ENCODE peak calls at places on chromosomes 16 and 17, in five cellular contexts. Q is caudate nucleus; M is fibroblast of lung; H is aorta; K is activated CD8-positive, alpha-beta T cell treated with anti-CD3 and anti-CD28 coated beads, Interleukin-2, amount 10 ng/mL, durations not matched to agents 7 days and 5 days. B is an unnamed sample.
A peak's percentile ranks its signal among the peaks of the same experiment; 100 is the strongest.

GRCh38 chr16:65698943-65699342 is 577.1 kb upstream of the CDH11 start:
- DNase-seq in Q (no peak), M (peak; percentile 68), H (no peak), K (no peak), B (no peak)

GRCh38 chr16:15457390-15457789 is 23.0 kb downstream of the BMERB1 start:
- DNase-seq in Q (no peak), M (no peak), H (no peak), K (no peak), B (no peak)

GRCh38 chr17:77435272-77436057 is 294.7 kb downstream of the SEC14L1 start:
- DNase-seq in Q (no peak), M (no peak), H (no peak), K (peak; percentile 72), B (no peak)

GRCh38 chr17:81814748-81815645 is 11.0 kb downstream of the GCGR start:
- DNase-seq in Q (no peak), M (no peak), H (no peak), K (no peak), B (no peak)

GRCh38 chr17:8315740-8316217 is 5.7 kb downstream of the ARHGEF15 start:
- DNase-seq in Q (no peak), M (no peak), H (no peak), K (no peak), B (no peak)

GRCh38 chr16:53704445-53704813 is 473 bp downstream of the FTO start:
- DNase-seq in Q (no peak), M (no peak), H (no peak), K (no peak), B (no peak)

GRCh38 chr17:35879748-35880654 is at the start of gene CCL5:
- DNase-seq in Q (no peak), M (no peak), H (peak; percentile 45), K (peak; percentile 83), B (no peak)

GRCh38 chr17:81508639-81509047 is 4.0 kb downstream of the ACTG1 start:
- DNase-seq in Q (no peak), M (peak; percentile 58), H (no peak), K (no peak), B (peak; percentile 39)

GRCh38 chr17:43663383-43663782 is 1.7 kb upstream of the MEOX1 start:
- DNase-seq in Q (no peak), M (no peak), H (no peak), K (no peak), B (no peak)

GRCh38 chr17:71519285-71519684 is 601.5 kb upstream of the SOX9 start:
- DNase-seq in Q (no peak), M (peak; percentile 64), H (no peak), K (no peak), B (no peak)

GRCh38 chr16:58264007-58264406 is 30.8 kb downstream of the PRSS54 start:
- DNase-seq in Q (no peak), M (no peak), H (no peak), K (no peak), B (no peak)

GRCh38 chr17:21674242-21674731 is 18.0 kb upstream of the KCNJ18 start:
- DNase-seq in Q (no peak), M (no peak), H (no peak), K (no peak), B (no peak)

GRCh38 chr17:69882281-69882680 is 192.7 kb upstream of the KCNJ16 start:
- DNase-seq in Q (no peak), M (peak; percentile 42), H (no peak), K (no peak), B (no peak)

GRCh38 chr16:27244363-27244755 is 24.2 kb downstream of the NSMCE1 start:
- DNase-seq in Q (no peak), M (no peak), H (no peak), K (no peak), B (no peak)

GRCh38 chr16:23573822-23574221 is 16.3 kb downstream of the UBFD1 start:
- DNase-seq in Q (no peak), M (no peak), H (no peak), K (no peak), B (no peak)

GRCh38 chr17:82096709-82097186 is 1.3 kb downstream of the FASN start:
- DNase-seq in Q (no peak), M (no peak), H (peak; percentile 46), K (no peak), B (no peak)

GRCh38 chr17:28506763-28507487 is 777 bp downstream of the FOXN1 start:
- DNase-seq in Q (no peak), M (no peak), H (no peak), K (no peak), B (no peak)

GRCh38 chr17:19996086-19996485 is 13.1 kb upstream of the SPECC1 start:
- DNase-seq in Q (no peak), M (no peak), H (no peak), K (no peak), B (no peak)

GRCh38 chr17:82065193-82065637 is 389 bp downstream of the DUS1L start:
- DNase-seq in Q (peak; percentile 51), M (peak; percentile 41), H (no peak), K (no peak), B (peak; percentile 36)

GRCh38 chr16:27374231-27374793 is 27.7 kb upstream of the IL21R start:
- DNase-seq in Q (peak; percentile 4), M (no peak), H (no peak), K (no peak), B (no peak)